ENCODE peak calls at places on chromosomes 13 and 19, in five cellular contexts. X, S, E, F and K are unnamed samples.

GRCh38 chr13:52001120-52001731 is 10.0 kb downstream of the ATP7B start:
- DNase-seq in X (peak; percentile 56), S (no peak), E (peak; percentile 67), F (no peak), K (no peak)

GRCh38 chr19:5697022-5697889 is 7.2 kb downstream of the RPL36 start:
- DNase-seq in X (no peak), S (no peak), E (peak; percentile 37), F (no peak), K (no peak)

GRCh38 chr13:37966266-37966665 is 96.7 kb upstream of the TRPC4 start:
- DNase-seq in X (no peak), S (no peak), E (no peak), F (no peak), K (no peak)

GRCh38 chr13:21020581-21020980 is 40.8 kb downstream of the LATS2 start:
- DNase-seq in X (no peak), S (no peak), E (no peak), F (no peak), K (no peak)

GRCh38 chr13:55654243-55654642 is 1486.5 kb upstream of the PRR20A start:
- DNase-seq in X (no peak), S (no peak), E (no peak), F (no peak), K (no peak)

GRCh38 chr13:24038846-24039330 is 121.6 kb upstream of the SPATA13 start:
- DNase-seq in X (no peak), S (no peak), E (no peak), F (no peak), K (no peak)

GRCh38 chr13:75149781-75150180 is 332.2 kb downstream of the TBC1D4 start:
- DNase-seq in X (no peak), S (no peak), E (no peak), F (no peak), K (no peak)

GRCh38 chr13:71218960-71219359 is 648.0 kb downstream of the DACH1 start:
- DNase-seq in X (peak; percentile 3), S (no peak), E (peak; percentile 21), F (no peak), K (no peak)

GRCh38 chr13:21018220-21018619 is 43.2 kb downstream of the LATS2 start:
- DNase-seq in X (no peak), S (no peak), E (no peak), F (no peak), K (peak; percentile 63)

GRCh38 chr19:38433268-38433733 is at the start of gene RYR1:
- DNase-seq in X (peak; percentile 87), S (no peak), E (peak; percentile 28), F (peak; percentile 21), K (peak; percentile 57)

GRCh38 chr19:31506102-31506501 is 156.9 kb upstream of the TSHZ3 start:
- DNase-seq in X (no peak), S (no peak), E (no peak), F (no peak), K (no peak)

GRCh38 chr13:57611956-57612355 is 19.6 kb upstream of the PCDH17 start:
- DNase-seq in X (no peak), S (no peak), E (no peak), F (no peak), K (no peak)

GRCh38 chr19:19527674-19528625 is 761 bp upstream of the YJEFN3 start:
- DNase-seq in X (no peak), S (no peak), E (no peak), F (no peak), K (no peak)

GRCh38 chr19:30159636-30160035 is 212.5 kb upstream of the ZNF536 start:
- DNase-seq in X (no peak), S (no peak), E (no peak), F (no peak), K (peak; percentile 19)

GRCh38 chr13:25645681-25646080 is 273.9 kb downstream of the ATP8A2 start:
- DNase-seq in X (no peak), S (no peak), E (no peak), F (no peak), K (no peak)

GRCh38 chr19:19567391-19567790 is 29.3 kb downstream of the CILP2 start:
- DNase-seq in X (no peak), S (no peak), E (no peak), F (no peak), K (no peak)

GRCh38 chr13:101144808-101145419 is 271.4 kb downstream of the NALCN start:
- DNase-seq in X (peak; percentile 77), S (no peak), E (peak; percentile 79), F (no peak), K (no peak)

GRCh38 chr13:48086272-48086671 is 8.6 kb downstream of the MED4 start:
- DNase-seq in X (no peak), S (no peak), E (no peak), F (no peak), K (no peak)

GRCh38 chr19:18995804-18996241 is 37.5 kb downstream of the SUGP2 start:
- DNase-seq in X (peak; percentile 71), S (no peak), E (peak; percentile 88), F (no peak), K (no peak)

GRCh38 chr19:46714523-46715106 is 2.3 kb downstream of the PRKD2 start:
- DNase-seq in X (no peak), S (no peak), E (peak; percentile 87), F (peak; percentile 62), K (no peak)

GRCh38 chr19:39438270-39438934 is 2.7 kb upstream of the RPS16 start:
- DNase-seq in X (no peak), S (no peak), E (no peak), F (no peak), K (no peak)

GRCh38 chr13:37443538-37443937 is 155.0 kb downstream of the POSTN start:
- DNase-seq in X (no peak), S (no peak), E (no peak), F (no peak), K (no peak)

GRCh38 chr13:112690242-112690943 is 555 bp downstream of the ATP11A start:
- DNase-seq in X (peak; percentile 81), S (no peak), E (peak; percentile 60), F (no peak), K (peak; percentile 69)

GRCh38 chr13:102399791-102400618 is 1.8 kb downstream of the FGF14 start:
- DNase-seq in X (peak; percentile 9), S (no peak), E (no peak), F (no peak), K (peak; percentile 48)